ENCODE peak calls at places on chromosomes 2 and 18, in ten cellular contexts. K, Y, N, L, R, F, A, M, D and J are unnamed samples.
A peak's percentile ranks its signal among the peaks of the same experiment; 100 is the strongest.

GRCh38 chr2:121825003-121825950 is 69.8 kb downstream of the TSN start:
- DNase-seq in K (no peak), Y (peak; percentile 69), N (no peak), L (no peak), R (no peak), F (no peak), A (no peak), M (no peak), D (no peak), J (no peak)

GRCh38 chr2:46814562-46814961 is 101.0 kb downstream of the MCFD2 start:
- DNase-seq in K (no peak), Y (no peak), N (no peak), L (no peak), R (no peak), F (no peak), A (no peak), M (no peak), D (no peak), J (no peak)

GRCh38 chr18:12838178-12838634 is 45.8 kb downstream of the PTPN2 start:
- DNase-seq in K (peak; percentile 66), Y (peak; percentile 86), N (peak; percentile 94), L (peak; percentile 92), R (peak; percentile 73), F (peak; percentile 74), A (peak; percentile 39), M (no peak), D (peak; percentile 49), J (peak; percentile 43)

GRCh38 chr2:31558401-31559295 is 22.1 kb downstream of the SRD5A2 start:
- DNase-seq in K (no peak), Y (no peak), N (peak; percentile 1), L (peak; percentile 92), R (no peak), F (no peak), A (no peak), M (no peak), D (no peak), J (no peak)

GRCh38 chr2:191030521-191031154 is 16.7 kb upstream of the STAT1 start:
- DNase-seq in K (peak; percentile 38), Y (peak; percentile 50), N (peak; percentile 66), L (peak; percentile 61), R (peak; percentile 64), F (no peak), A (no peak), M (no peak), D (no peak), J (no peak)

GRCh38 chr18:55462652-55463051 is 125.3 kb downstream of the TCF4 start:
- DNase-seq in K (no peak), Y (no peak), N (no peak), L (no peak), R (no peak), F (no peak), A (no peak), M (no peak), D (no peak), J (no peak)

GRCh38 chr18:74669136-74669798 is 71.6 kb downstream of the ZNF407 start:
- DNase-seq in K (no peak), Y (no peak), N (no peak), L (no peak), R (no peak), F (no peak), A (no peak), M (no peak), D (no peak), J (no peak)

GRCh38 chr2:38432827-38433606 is 55.9 kb upstream of the ATL2 start:
- DNase-seq in K (no peak), Y (no peak), N (no peak), L (no peak), R (peak; percentile 44), F (no peak), A (no peak), M (no peak), D (no peak), J (no peak)

GRCh38 chr18:62790836-62791772 is 75.8 kb downstream of the PHLPP1 start:
- DNase-seq in K (no peak), Y (no peak), N (peak; percentile 25), L (no peak), R (no peak), F (no peak), A (no peak), M (no peak), D (no peak), J (no peak)

GRCh38 chr2:145644820-145645302 is 1124.9 kb upstream of the ZEB2 start:
- DNase-seq in K (no peak), Y (no peak), N (no peak), L (no peak), R (no peak), F (no peak), A (peak; percentile 45), M (no peak), D (no peak), J (peak; percentile 48)

GRCh38 chr2:239916205-239917127 is 108.7 kb downstream of the NDUFA10 start:
- DNase-seq in K (no peak), Y (peak; percentile 12), N (no peak), L (no peak), R (no peak), F (no peak), A (no peak), M (peak; percentile 64), D (no peak), J (no peak)

GRCh38 chr2:11850082-11850481 is 103.7 kb downstream of the LPIN1 start:
- DNase-seq in K (no peak), Y (no peak), N (no peak), L (no peak), R (no peak), F (no peak), A (no peak), M (no peak), D (no peak), J (no peak)

GRCh38 chr2:64165696-64166095 is 21.5 kb upstream of the PELI1 start:
- DNase-seq in K (no peak), Y (no peak), N (peak; percentile 47), L (no peak), R (no peak), F (no peak), A (no peak), M (no peak), D (no peak), J (no peak)

GRCh38 chr2:127636248-127637235 is 9.4 kb upstream of the GPR17 start:
- DNase-seq in K (no peak), Y (peak; percentile 68), N (no peak), L (no peak), R (no peak), F (no peak), A (no peak), M (no peak), D (no peak), J (no peak)

GRCh38 chr2:137233091-137233490 is 467.7 kb downstream of the THSD7B start:
- DNase-seq in K (no peak), Y (no peak), N (no peak), L (no peak), R (no peak), F (no peak), A (no peak), M (no peak), D (no peak), J (no peak)

GRCh38 chr2:64645014-64645418 is 8.7 kb downstream of the SERTAD2 start:
- DNase-seq in K (peak; percentile 60), Y (peak; percentile 63), N (peak; percentile 82), L (peak; percentile 75), R (peak; percentile 65), F (peak; percentile 53), A (no peak), M (no peak), D (peak; percentile 75), J (peak; percentile 76)

GRCh38 chr18:22432672-22433137 is 15.0 kb upstream of the CTAGE1 start:
- DNase-seq in K (peak; percentile 68), Y (peak; percentile 69), N (peak; percentile 97), L (peak; percentile 70), R (no peak), F (peak; percentile 85), A (no peak), M (peak; percentile 90), D (peak; percentile 80), J (no peak)

GRCh38 chr18:76923485-76924085 is 101.2 kb downstream of the ZNF236 start:
- DNase-seq in K (no peak), Y (no peak), N (peak; percentile 19), L (peak; percentile 61), R (peak; percentile 39), F (peak; percentile 26), A (no peak), M (no peak), D (no peak), J (no peak)
- TF ChIP-seq CTCF in K (no peak), Y (peak; percentile 27), N (peak; percentile 43), L (peak; percentile 33), R (peak; percentile 14), F (peak; percentile 36), A (peak; percentile 42), M (no peak), D (no peak), J (peak; percentile 65)

DNA sequence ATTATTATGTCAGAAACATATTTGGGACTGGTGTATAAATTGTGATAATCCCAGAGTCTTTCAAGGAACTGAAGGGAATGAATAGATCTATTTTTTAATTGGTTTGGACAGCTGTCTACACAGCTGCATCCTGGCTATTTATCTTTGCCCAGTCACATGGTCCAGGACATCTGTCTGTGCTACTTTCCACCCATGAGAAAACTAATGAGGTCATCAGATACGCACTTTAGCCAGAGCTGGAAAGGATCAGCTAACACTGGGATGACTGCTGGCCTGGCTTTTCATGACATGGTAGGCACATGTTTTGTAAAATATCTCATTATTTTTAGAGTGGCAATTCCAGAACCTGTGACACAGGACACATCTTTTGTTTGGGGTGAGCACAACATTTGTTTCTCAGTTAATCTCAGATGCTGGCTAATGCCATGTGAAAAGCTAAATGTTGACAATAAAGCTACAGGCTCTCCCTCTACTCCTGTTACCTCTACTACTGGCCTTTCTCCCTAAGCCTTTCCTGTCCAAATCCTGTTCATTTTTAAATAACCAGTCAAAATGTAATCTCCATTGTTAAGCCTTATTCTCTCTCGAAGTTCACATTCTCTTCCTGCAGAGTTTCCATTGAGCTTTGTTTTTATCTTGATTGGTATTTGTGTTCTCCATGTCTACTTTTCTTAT is 500.7 kb downstream of the RIT2 start:
- DNase-seq in K (no peak), Y (no peak), N (peak; percentile 41), L (no peak), R (no peak), F (no peak), A (no peak), M (no peak), D (no peak), J (no peak)
- H3K4me3 ChIP-seq in K (no peak overlapping the region), Y (no peak overlapping the region), N (no peak overlapping the region), L (no peak overlapping the region), R (no peak overlapping the region), F (no peak overlapping the region), A (no peak overlapping the region), M (no peak overlapping the region), D (no peak overlapping the region), J (no peak overlapping the region)

GRCh38 chr2:30444283-30444682 is 2.8 kb upstream of the LCLAT1 start:
- DNase-seq in K (no peak), Y (no peak), N (no peak), L (no peak), R (no peak), F (no peak), A (no peak), M (no peak), D (no peak), J (no peak)
- TF ChIP-seq CTCF in K (no peak), Y (no peak), N (no peak), L (no peak), R (no peak), F (no peak), A (no peak), M (no peak), D (no peak), J (no peak)

DNA sequence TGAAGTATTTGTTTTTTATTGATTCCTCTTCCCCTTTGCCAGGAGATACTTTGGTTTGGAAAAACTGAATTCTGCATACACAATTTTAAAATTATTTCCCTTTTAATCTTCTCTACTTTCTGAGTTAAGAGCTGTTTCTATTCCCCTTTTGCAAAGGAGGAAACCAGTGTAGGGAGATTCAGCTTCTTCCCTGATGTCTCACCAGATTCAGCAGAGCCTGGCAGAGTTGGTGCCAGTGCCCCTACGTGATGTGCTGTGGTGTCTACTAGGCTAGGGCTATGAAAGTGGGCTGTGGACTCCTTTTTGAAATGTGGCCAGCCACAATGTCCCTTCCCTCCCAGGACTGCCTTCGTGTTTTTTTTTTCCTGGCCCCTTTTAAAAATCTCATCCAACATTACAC is 2.5 kb downstream of the RPE start:
- DNase-seq in K (no peak), Y (no peak), N (no peak), L (no peak), R (no peak), F (no peak), A (no peak), M (no peak), D (no peak), J (no peak)
- H3K4me3 ChIP-seq in K (no peak overlapping the region), Y (no peak overlapping the region), N (no peak overlapping the region), L (no peak overlapping the region), R (no peak overlapping the region), F (no peak overlapping the region), A (peak overlapping the region; percentile 49), M (no peak overlapping the region), D (no peak overlapping the region), J (no peak overlapping the region)